ENCODE peak calls at places on chromosomes 5 and 9, in ten cellular contexts. One of them, this sample, is unnamed.
A peak's percentile ranks its signal among the peaks of the same experiment; 100 is the strongest.

GRCh38 chr5:177319913-177320588 is 8.4 kb upstream of the MXD3 start:
- DNase-seq in memory B cell: no peak
- DNase-seq in KG1: no peak
- DNase-seq in activated CD4-positive, alpha-beta T cell treated with anti-CD3 and anti-CD28 coated beads, Interleukin-2, amount 50 U/mL, for 48 hours: peak; percentile 26
- DNase-seq in thoracic aorta: no peak
- DNase-seq in NCI-H510A treated with DMSO at 0.1 percent for 48 hours: no peak
- DNase-seq in lower leg skin: no peak
- DNase-seq in hepatocyte: no peak
- DNase-seq in heart left ventricle: no peak
- DNase-seq in iPS-NIHi11: no peak
- DNase-seq in this sample: no peak

GRCh38 chr9:132802121-132802795 is 75.8 kb downstream of the AK8 start:
- DNase-seq in memory B cell: no peak
- DNase-seq in iPS-NIHi11: no peak
- DNase-seq in activated CD4-positive, alpha-beta T cell treated with anti-CD3 and anti-CD28 coated beads, Interleukin-2, amount 50 U/mL, for 48 hours: no peak
- DNase-seq in lower leg skin: no peak
- DNase-seq in heart left ventricle: no peak
- DNase-seq in thoracic aorta: no peak
- DNase-seq in hepatocyte: no peak
- DNase-seq in KG1: no peak
- DNase-seq in NCI-H510A treated with DMSO at 0.1 percent for 48 hours: no peak
- DNase-seq in this sample: no peak

GRCh38 chr9:5044160-5044559 is 59.1 kb downstream of the JAK2 start:
- DNase-seq in heart left ventricle: no peak
- DNase-seq in memory B cell: no peak
- DNase-seq in lower leg skin: no peak
- DNase-seq in NCI-H510A treated with DMSO at 0.1 percent for 48 hours: no peak
- DNase-seq in activated CD4-positive, alpha-beta T cell treated with anti-CD3 and anti-CD28 coated beads, Interleukin-2, amount 50 U/mL, for 48 hours: no peak
- DNase-seq in KG1: no peak
- DNase-seq in thoracic aorta: no peak
- DNase-seq in hepatocyte: no peak
- DNase-seq in iPS-NIHi11: no peak
- DNase-seq in this sample: no peak

GRCh38 chr5:74390822-74391221 is 249.7 kb downstream of the ENC1 start:
- DNase-seq in hepatocyte: no peak
- DNase-seq in heart left ventricle: no peak
- DNase-seq in thoracic aorta: no peak
- DNase-seq in activated CD4-positive, alpha-beta T cell treated with anti-CD3 and anti-CD28 coated beads, Interleukin-2, amount 50 U/mL, for 48 hours: no peak
- DNase-seq in NCI-H510A treated with DMSO at 0.1 percent for 48 hours: no peak
- DNase-seq in iPS-NIHi11: no peak
- DNase-seq in lower leg skin: no peak
- DNase-seq in KG1: no peak
- DNase-seq in memory B cell: no peak
- DNase-seq in this sample: no peak

GRCh38 chr9:36997414-36997813 is 36.7 kb downstream of the PAX5 start:
- DNase-seq in thoracic aorta: no peak
- DNase-seq in heart left ventricle: no peak
- DNase-seq in KG1: no peak
- DNase-seq in hepatocyte: no peak
- DNase-seq in memory B cell: no peak
- DNase-seq in lower leg skin: no peak
- DNase-seq in iPS-NIHi11: no peak
- DNase-seq in NCI-H510A treated with DMSO at 0.1 percent for 48 hours: no peak
- DNase-seq in activated CD4-positive, alpha-beta T cell treated with anti-CD3 and anti-CD28 coated beads, Interleukin-2, amount 50 U/mL, for 48 hours: no peak
- DNase-seq in this sample: no peak

GRCh38 chr9:4837768-4838546 is 45.2 kb downstream of the RCL1 start:
- DNase-seq in memory B cell: no peak
- DNase-seq in iPS-NIHi11: no peak
- DNase-seq in KG1: no peak
- DNase-seq in NCI-H510A treated with DMSO at 0.1 percent for 48 hours: no peak
- DNase-seq in hepatocyte: no peak
- DNase-seq in thoracic aorta: no peak
- DNase-seq in heart left ventricle: no peak
- DNase-seq in activated CD4-positive, alpha-beta T cell treated with anti-CD3 and anti-CD28 coated beads, Interleukin-2, amount 50 U/mL, for 48 hours: no peak
- DNase-seq in lower leg skin: peak; percentile 39
- DNase-seq in this sample: no peak

GRCh38 chr9:69658987-69659677 is 13.0 kb downstream of the APBA1 start:
- DNase-seq in memory B cell: no peak
- DNase-seq in activated CD4-positive, alpha-beta T cell treated with anti-CD3 and anti-CD28 coated beads, Interleukin-2, amount 50 U/mL, for 48 hours: no peak
- DNase-seq in heart left ventricle: no peak
- DNase-seq in NCI-H510A treated with DMSO at 0.1 percent for 48 hours: no peak
- DNase-seq in iPS-NIHi11: no peak
- DNase-seq in lower leg skin: no peak
- DNase-seq in KG1: no peak
- DNase-seq in thoracic aorta: no peak
- DNase-seq in hepatocyte: no peak
- DNase-seq in this sample: no peak

GRCh38 chr9:127558581-127559246 is 53.4 kb upstream of the STXBP1 start:
- DNase-seq in heart left ventricle: no peak
- DNase-seq in iPS-NIHi11: no peak
- DNase-seq in NCI-H510A treated with DMSO at 0.1 percent for 48 hours: peak; percentile 23
- DNase-seq in hepatocyte: no peak
- DNase-seq in lower leg skin: no peak
- DNase-seq in thoracic aorta: no peak
- DNase-seq in activated CD4-positive, alpha-beta T cell treated with anti-CD3 and anti-CD28 coated beads, Interleukin-2, amount 50 U/mL, for 48 hours: no peak
- DNase-seq in KG1: no peak
- DNase-seq in memory B cell: no peak
- DNase-seq in this sample: no peak

GRCh38 chr5:157915638-157916037 is 56.7 kb upstream of the CLINT1 start:
- DNase-seq in iPS-NIHi11: no peak
- DNase-seq in NCI-H510A treated with DMSO at 0.1 percent for 48 hours: peak; percentile 59
- DNase-seq in thoracic aorta: peak; percentile 43
- DNase-seq in memory B cell: no peak
- DNase-seq in activated CD4-positive, alpha-beta T cell treated with anti-CD3 and anti-CD28 coated beads, Interleukin-2, amount 50 U/mL, for 48 hours: no peak
- DNase-seq in KG1: no peak
- DNase-seq in heart left ventricle: peak; percentile 96
- DNase-seq in hepatocyte: peak; percentile 69
- DNase-seq in lower leg skin: peak; percentile 50
- DNase-seq in this sample: no peak

GRCh38 chr9:3478549-3478953 is 47.2 kb downstream of the RFX3 start:
- DNase-seq in thoracic aorta: no peak
- DNase-seq in KG1: no peak
- DNase-seq in NCI-H510A treated with DMSO at 0.1 percent for 48 hours: no peak
- DNase-seq in memory B cell: no peak
- DNase-seq in hepatocyte: no peak
- DNase-seq in lower leg skin: no peak
- DNase-seq in iPS-NIHi11: peak; percentile 14
- DNase-seq in heart left ventricle: no peak
- DNase-seq in activated CD4-positive, alpha-beta T cell treated with anti-CD3 and anti-CD28 coated beads, Interleukin-2, amount 50 U/mL, for 48 hours: no peak
- DNase-seq in this sample: no peak

GRCh38 chr9:87594218-87594617 is 96.6 kb downstream of the DAPK1 start:
- DNase-seq in thoracic aorta: no peak
- DNase-seq in hepatocyte: no peak
- DNase-seq in NCI-H510A treated with DMSO at 0.1 percent for 48 hours: no peak
- DNase-seq in memory B cell: no peak
- DNase-seq in activated CD4-positive, alpha-beta T cell treated with anti-CD3 and anti-CD28 coated beads, Interleukin-2, amount 50 U/mL, for 48 hours: no peak
- DNase-seq in lower leg skin: no peak
- DNase-seq in iPS-NIHi11: no peak
- DNase-seq in heart left ventricle: no peak
- DNase-seq in KG1: no peak
- DNase-seq in this sample: no peak

This sample was measured in D341Med.